ENCODE peak calls at places on chromosomes 11 and 22, in four cellular contexts. One of them, this sample, is unnamed. For H3K36me3, the result is how much of the 10 kb centered on the place peaks cover.

GRCh38 chr11:47233989-47234668 is 14.5 kb downstream of the ACP2 start:
- DNase-seq in right lobe of liver: no peak
- DNase-seq in IMR-90: peak
- DNase-seq in HCT116: no peak
- DNase-seq in this sample: peak

GRCh38 chr22:30340911-30341685 is 14.4 kb upstream of the TBC1D10A start:
- DNase-seq in right lobe of liver: no peak
- DNase-seq in IMR-90: no peak
- DNase-seq in HCT116: no peak
- DNase-seq in this sample: no peak

GRCh38 chr11:46489668-46490560 is 98.3 kb upstream of the CHRM4 start:
- DNase-seq in right lobe of liver: no peak
- DNase-seq in IMR-90: peak
- DNase-seq in HCT116: peak
- DNase-seq in this sample: peak

GRCh38 chr11:8867856-8868705 is 42.9 kb upstream of the AKIP1 start:
- DNase-seq in right lobe of liver: no peak
- DNase-seq in IMR-90: peak
- DNase-seq in HCT116: no peak
- DNase-seq in this sample: no peak

GRCh38 chr11:76623171-76623883 is 47.2 kb downstream of the LRRC32 start:
- DNase-seq in right lobe of liver: no peak
- DNase-seq in IMR-90: peak
- DNase-seq in HCT116: no peak
- DNase-seq in this sample: no peak

GRCh38 chr11:126157326-126158030 is 54.0 kb downstream of the RPUSD4 start:
- DNase-seq in right lobe of liver: peak
- DNase-seq in IMR-90: no peak
- DNase-seq in HCT116: no peak
- DNase-seq in this sample: peak

GRCh38 chr11:44815917-44816456 is 89.2 kb downstream of the TSPAN18 start:
- DNase-seq in right lobe of liver: no peak
- DNase-seq in IMR-90: no peak
- DNase-seq in HCT116: no peak
- DNase-seq in this sample: no peak

GRCh38 chr22:20463324-20464095 is 25.9 kb upstream of the SCARF2 start:
- DNase-seq in right lobe of liver: peak
- DNase-seq in IMR-90: no peak
- DNase-seq in HCT116: no peak
- DNase-seq in this sample: peak

GRCh38 chr11:7143908-7144307 is 55.1 kb downstream of the RBMXL2 start:
- DNase-seq in right lobe of liver: no peak
- DNase-seq in IMR-90: peak
- DNase-seq in HCT116: peak
- DNase-seq in this sample: peak

GRCh38 chr11:235180-235997 is 753 bp downstream of the SIRT3 start:
- DNase-seq in right lobe of liver: no peak
- DNase-seq in IMR-90: peak
- DNase-seq in HCT116: no peak
- DNase-seq in this sample: peak

GRCh38 chr11:111417011-111417765 is 38.1 kb upstream of the POU2AF1 start:
- DNase-seq in right lobe of liver: no peak
- DNase-seq in IMR-90: peak
- DNase-seq in HCT116: no peak
- DNase-seq in this sample: peak

GRCh38 chr11:45178890-45179663 is 32.6 kb downstream of the PRDM11 start:
- DNase-seq in right lobe of liver: no peak
- DNase-seq in IMR-90: peak
- DNase-seq in HCT116: no peak
- DNase-seq in this sample: peak

GRCh38 chr11:57903441-57904123 is 120.1 kb upstream of the OR9Q1 start:
- DNase-seq in right lobe of liver: no peak
- DNase-seq in IMR-90: peak
- DNase-seq in HCT116: peak
- DNase-seq in this sample: no peak

GRCh38 chr11:3057069-3057963 is at the start of gene CARS1:
- DNase-seq in right lobe of liver: peak
- DNase-seq in IMR-90: peak
- DNase-seq in HCT116: peak
- DNase-seq in this sample: peak

GRCh38 chr22:27336151-27337090 is 465.1 kb downstream of the MN1 start:
- DNase-seq in right lobe of liver: no peak
- DNase-seq in IMR-90: no peak
- DNase-seq in HCT116: no peak
- DNase-seq in this sample: peak

GRCh38 chr11:36356201-36356600 is 60.1 kb downstream of the PRR5L start:
- DNase-seq in right lobe of liver: no peak
- DNase-seq in IMR-90: no peak
- DNase-seq in HCT116: no peak
- DNase-seq in this sample: peak

GRCh38 chr11:36509694-36510566 is at the start of gene TRAF6:
- DNase-seq in right lobe of liver: peak
- DNase-seq in IMR-90: peak
- DNase-seq in HCT116: peak
- DNase-seq in this sample: peak

GRCh38 chr11:23897453-23898289 is 599.2 kb upstream of the LUZP2 start:
- DNase-seq in right lobe of liver: no peak
- DNase-seq in IMR-90: peak
- DNase-seq in HCT116: no peak
- DNase-seq in this sample: no peak

GRCh38 chr11:16261836-16262644 is 94.3 kb downstream of the SOX6 start:
- DNase-seq in right lobe of liver: no peak
- DNase-seq in IMR-90: no peak
- DNase-seq in HCT116: no peak
- DNase-seq in this sample: no peak

GRCh38 chr11:88680806-88681205 is 343.3 kb upstream of the CTSC start:
- DNase-seq in right lobe of liver: no peak
- DNase-seq in IMR-90: peak
- DNase-seq in HCT116: peak
- DNase-seq in this sample: no peak

GRCh38 chr11:109422755-109423113 is 744 bp downstream of the C11orf87 start:
- DNase-seq in right lobe of liver: no peak
- DNase-seq in IMR-90: no peak
- DNase-seq in HCT116: no peak
- DNase-seq in this sample: no peak

GRCh38 chr22:27905638-27906037 is 13.4 kb downstream of the PITPNB start:
- DNase-seq in right lobe of liver: no peak
- DNase-seq in IMR-90: no peak
- DNase-seq in HCT116: no peak
- DNase-seq in this sample: no peak

GRCh38 chr11:57249384-57250319 is 12.6 kb upstream of the APLNR start:
- DNase-seq in right lobe of liver: peak
- DNase-seq in IMR-90: peak
- DNase-seq in HCT116: peak
- DNase-seq in this sample: peak

GRCh38 chr22:24564376-24565058 is 8.7 kb downstream of the SNRPD3 start:
- DNase-seq in right lobe of liver: no peak
- DNase-seq in IMR-90: no peak
- DNase-seq in HCT116: no peak
- DNase-seq in this sample: no peak

GRCh38 chr22:38756631-38757463 is 1.0 kb upstream of the SUN2 start:
- DNase-seq in right lobe of liver: no peak
- DNase-seq in IMR-90: no peak
- DNase-seq in HCT116: no peak
- DNase-seq in this sample: no peak

GRCh38 chr11:102513869-102514268 is 16.7 kb downstream of the MMP7 start:
- DNase-seq in right lobe of liver: peak
- DNase-seq in IMR-90: peak
- DNase-seq in HCT116: no peak
- DNase-seq in this sample: no peak

GRCh38 chr22:29184886-29185575 is 20.7 kb upstream of the EMID1 start:
- DNase-seq in right lobe of liver: no peak
- DNase-seq in IMR-90: no peak
- DNase-seq in HCT116: no peak
- DNase-seq in this sample: no peak

DNA sequence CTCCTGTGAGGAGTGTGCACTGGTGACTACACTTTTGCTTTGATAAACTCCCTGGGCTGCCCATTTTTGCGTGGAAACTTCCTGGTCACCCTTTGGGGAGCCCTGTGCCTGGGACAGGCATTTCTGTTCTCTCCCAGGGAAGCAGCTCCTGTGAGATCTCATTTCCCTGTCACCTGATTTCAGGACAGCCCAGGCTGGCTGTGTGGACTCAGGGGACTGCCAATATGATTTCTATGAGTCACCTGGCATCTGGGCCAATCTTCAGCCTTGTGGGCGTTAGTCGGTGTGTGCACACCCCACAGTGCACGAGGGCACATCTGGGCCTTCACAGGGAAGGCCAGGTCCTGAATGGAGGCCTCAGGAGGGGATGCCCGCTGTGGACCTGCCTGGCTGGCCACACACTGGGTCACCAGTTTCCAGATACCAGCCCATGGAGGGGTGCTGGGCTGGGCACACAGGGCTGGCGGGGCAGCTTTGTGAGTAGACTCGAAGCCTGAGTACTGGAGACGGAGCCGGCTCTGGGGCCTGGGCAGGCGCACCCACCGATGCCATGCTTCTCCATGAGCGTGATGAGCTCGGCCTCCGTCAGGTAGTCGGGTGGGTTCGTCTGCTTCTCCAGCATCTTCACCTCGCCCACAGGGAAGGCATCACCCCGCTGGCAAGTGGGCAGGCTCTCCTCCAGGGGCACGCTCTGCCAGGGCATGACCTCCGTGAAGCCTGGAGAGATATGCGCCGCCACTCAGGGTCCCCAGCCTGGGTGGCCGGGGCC is 9.4 kb upstream of the PPM1F start:
- DNase-seq in right lobe of liver: no peak
- DNase-seq in IMR-90: peak
- DNase-seq in HCT116: no peak
- DNase-seq in this sample: no peak
- H3K36me3 ChIP-seq in right lobe of liver: half or more
- H3K36me3 ChIP-seq in IMR-90: half or more
- H3K36me3 ChIP-seq in HCT116: under half
- H3K36me3 ChIP-seq in this sample: under half

DNA sequence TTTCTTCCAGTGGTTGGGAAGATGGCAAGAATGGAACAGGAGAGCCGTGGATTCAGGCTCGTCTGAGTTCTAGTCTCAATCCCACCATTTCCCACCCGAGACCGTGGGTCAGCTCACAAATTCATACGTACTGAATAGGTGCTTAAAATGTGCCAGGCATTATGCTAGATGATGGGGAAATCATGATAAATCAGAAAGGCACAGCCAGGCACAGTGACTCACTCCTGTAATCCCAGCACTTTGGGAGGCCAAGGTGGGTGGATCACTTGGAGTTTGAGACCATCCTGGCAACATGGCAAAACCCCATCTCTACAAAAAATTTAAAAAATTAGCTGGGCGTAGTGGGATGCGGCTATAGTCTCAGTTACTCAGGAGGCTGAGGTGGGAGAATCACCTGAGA is 7.1 kb downstream of the TRIOBP start:
- DNase-seq in right lobe of liver: no peak
- DNase-seq in IMR-90: peak
- DNase-seq in HCT116: no peak
- DNase-seq in this sample: no peak
- H3K36me3 ChIP-seq in right lobe of liver: under half
- H3K36me3 ChIP-seq in IMR-90: under half
- H3K36me3 ChIP-seq in HCT116: under half
- H3K36me3 ChIP-seq in this sample: under half

GRCh38 chr11:72314600-72315386 is 70.8 kb upstream of the PHOX2A start:
- DNase-seq in right lobe of liver: no peak
- DNase-seq in IMR-90: no peak
- DNase-seq in HCT116: no peak
- DNase-seq in this sample: no peak
- H3K36me3 ChIP-seq in right lobe of liver: under half
- H3K36me3 ChIP-seq in IMR-90: under half
- H3K36me3 ChIP-seq in HCT116: under half
- H3K36me3 ChIP-seq in this sample: under half

GRCh38 chr11:130876100-130876499 is 40.2 kb downstream of the SNX19 start:
- DNase-seq in right lobe of liver: no peak
- DNase-seq in IMR-90: no peak
- DNase-seq in HCT116: no peak
- DNase-seq in this sample: no peak
- H3K36me3 ChIP-seq in right lobe of liver: half or more
- H3K36me3 ChIP-seq in IMR-90: under half
- H3K36me3 ChIP-seq in HCT116: under half
- H3K36me3 ChIP-seq in this sample: under half

DNA sequence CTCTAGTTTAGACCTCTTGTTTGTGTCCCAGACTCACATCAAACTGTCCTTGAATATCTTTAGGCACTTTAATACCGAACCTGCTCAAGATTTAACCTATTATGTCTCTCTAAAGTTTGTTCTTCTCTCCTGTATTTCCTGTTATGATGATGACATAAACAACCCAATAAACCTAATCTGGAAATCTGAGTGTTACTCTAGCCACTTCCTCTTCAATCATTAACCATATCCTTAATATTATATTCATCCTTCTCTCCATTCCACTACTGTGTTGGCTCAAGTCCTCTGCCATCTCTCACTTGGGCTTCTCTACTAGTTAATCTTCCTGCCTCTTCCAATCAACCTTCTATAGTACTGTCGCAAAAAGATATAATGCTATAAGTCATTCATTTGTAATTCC is 36.0 kb downstream of the COPB1 start:
- DNase-seq in right lobe of liver: no peak
- DNase-seq in IMR-90: no peak
- DNase-seq in HCT116: no peak
- DNase-seq in this sample: no peak
- H3K36me3 ChIP-seq in right lobe of liver: half or more
- H3K36me3 ChIP-seq in IMR-90: half or more
- H3K36me3 ChIP-seq in HCT116: half or more
- H3K36me3 ChIP-seq in this sample: half or more